ENCODE peak calls at places on chromosomes 5 and 9, in seven cellular contexts. C is kidney epithelial cell, E is RWPE1, Y is fibroblast of mammary gland, G is B cell, X is HL-60, B is WTC11. T is an unnamed sample.
A peak's percentile ranks its signal among the peaks of the same experiment; 100 is the strongest.

GRCh38 chr9:2729721-2730120 is 12.4 kb downstream of the KCNV2 start:
- DNase-seq in B (no peak), X (no peak), Y (peak; percentile 47), C (no peak), E (no peak), G (no peak), T (no peak)

GRCh38 chr5:104048231-104048630 is 485.6 kb upstream of the NUDT12 start:
- DNase-seq in B (no peak), X (no peak), C (no peak), G (no peak), Y (no peak), E (no peak), T (no peak)

GRCh38 chr9:114308361-114308950 is 14.4 kb upstream of the ORM1 start:
- DNase-seq in E (no peak), Y (no peak), B (no peak), X (no peak), C (no peak), G (no peak), T (no peak)

GRCh38 chr9:81052846-81053245 is 636.5 kb downstream of the TLE1 start:
- DNase-seq in Y (peak; percentile 68), G (no peak), B (no peak), E (peak; percentile 33), C (no peak), X (no peak), T (no peak)

GRCh38 chr9:673264-673965 is 168.1 kb upstream of the DMRT1 start:
- DNase-seq in B (no peak), G (no peak), Y (no peak), C (no peak), X (no peak), E (peak; percentile 34), T (no peak)

GRCh38 chr5:80659111-80659510 is 4.3 kb upstream of the DHFR start:
- DNase-seq in E (no peak), C (no peak), G (no peak), Y (peak; percentile 53), X (no peak), B (no peak), T (no peak)

GRCh38 chr9:89550516-89550915 is 52.6 kb upstream of the SEMA4D start:
- DNase-seq in E (no peak), C (no peak), B (no peak), X (no peak), G (no peak), Y (no peak), T (no peak)

GRCh38 chr9:92666912-92667532 is 2.9 kb downstream of the IPPK start:
- DNase-seq in G (no peak), Y (no peak), B (no peak), C (no peak), E (no peak), X (no peak), T (no peak)

GRCh38 chr5:100758306-100758705 is 144.8 kb downstream of the ST8SIA4 start:
- DNase-seq in C (no peak), B (no peak), G (no peak), E (no peak), Y (no peak), X (no peak), T (no peak)

GRCh38 chr9:137095664-137096517 is 9.1 kb downstream of the MAN1B1 start:
- DNase-seq in X (no peak), B (no peak), E (no peak), C (no peak), Y (no peak), G (peak; percentile 56), T (no peak)

GRCh38 chr9:3385871-3386270 is 139.9 kb downstream of the RFX3 start:
- DNase-seq in B (no peak), E (no peak), G (no peak), C (no peak), Y (no peak), X (no peak), T (no peak)

GRCh38 chr9:36980148-36980974 is 53.7 kb downstream of the PAX5 start:
- DNase-seq in Y (no peak), C (no peak), G (no peak), E (peak; percentile 73), X (peak; percentile 11), B (peak; percentile 75), T (no peak)

GRCh38 chr9:89483592-89484474 is 14.1 kb downstream of the SEMA4D start:
- DNase-seq in C (no peak), G (peak; percentile 83), E (no peak), B (no peak), X (peak; percentile 49), Y (no peak), T (no peak)

GRCh38 chr9:115739096-115739875 is 414.3 kb upstream of the PAPPA start:
- DNase-seq in E (no peak), Y (peak; percentile 54), X (no peak), C (no peak), G (no peak), B (no peak), T (no peak)

GRCh38 chr5:110916373-110917049 is 155.0 kb upstream of the TSLP start:
- DNase-seq in Y (peak; percentile 90), X (no peak), G (no peak), C (peak; percentile 54), E (peak; percentile 80), B (no peak), T (no peak)

GRCh38 chr5:143586781-143587362 is 183.4 kb upstream of the NR3C1 start:
- DNase-seq in X (no peak), E (no peak), Y (no peak), G (no peak), B (no peak), C (no peak), T (no peak)

GRCh38 chr5:167944121-167944858 is 347.2 kb upstream of the WWC1 start:
- DNase-seq in Y (no peak), C (no peak), E (no peak), X (no peak), B (no peak), G (no peak), T (no peak)

GRCh38 chr9:16396389-16396788 is 474.1 kb downstream of the BNC2 start:
- DNase-seq in Y (peak; percentile 93), X (no peak), G (no peak), C (no peak), B (no peak), E (no peak), T (no peak)

GRCh38 chr9:126016579-126017290 is 269.6 kb downstream of the PBX3 start:
- DNase-seq in Y (no peak), X (no peak), G (no peak), B (no peak), E (no peak), C (no peak), T (no peak)

GRCh38 chr9:78691531-78691930 is 394.6 kb downstream of the PSAT1 start:
- DNase-seq in Y (peak; percentile 20), B (no peak), C (no peak), X (no peak), E (no peak), G (no peak), T (no peak)

GRCh38 chr5:139147743-139148079 is 50.5 kb downstream of the SIL1 start:
- DNase-seq in G (no peak), E (peak; percentile 54), C (no peak), X (no peak), B (no peak), Y (peak; percentile 72), T (no peak)

GRCh38 chr5:180605554-180606214 is 14.4 kb upstream of the SCGB3A1 start:
- DNase-seq in C (no peak), G (no peak), B (peak; percentile 78), X (peak; percentile 60), E (peak; percentile 60), Y (peak; percentile 63), T (peak; percentile 59)

GRCh38 chr5:108876451-108876850 is 128.8 kb downstream of the FER start:
- DNase-seq in X (no peak), C (no peak), E (no peak), Y (peak; percentile 5), B (no peak), G (no peak), T (no peak)

GRCh38 chr9:17782750-17783149 is 203.9 kb downstream of the SH3GL2 start:
- DNase-seq in C (no peak), E (no peak), B (no peak), X (no peak), Y (no peak), G (no peak), T (no peak)
- TF ChIP-seq CTCF in C (no peak), E (no peak), B (no peak), X (no peak), Y (no peak), G (no peak), T (no peak)

DNA sequence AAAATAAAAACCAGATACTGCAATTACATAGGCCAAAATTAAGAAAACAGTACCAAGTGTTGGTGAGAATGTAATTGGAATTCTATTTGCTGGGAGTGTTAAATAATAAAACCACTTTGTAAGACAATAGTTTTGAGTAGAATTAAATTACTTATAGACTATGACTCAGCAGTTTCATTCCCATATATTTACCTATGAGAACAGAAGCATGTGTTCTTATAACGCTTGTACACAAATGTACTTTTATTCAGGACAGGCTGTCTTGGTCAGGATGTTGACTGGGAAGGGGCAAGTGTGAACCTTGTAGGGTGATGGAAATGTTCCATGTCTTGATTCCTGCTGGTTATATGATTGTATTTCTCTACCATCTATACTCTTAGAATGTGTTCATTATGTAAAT is 56.3 kb downstream of the ERBIN start:
- DNase-seq in B (no peak), E (no peak), Y (no peak), G (no peak), X (no peak), C (no peak), T (no peak)
- TF ChIP-seq CTCF in B (no peak), E (no peak), Y (no peak), G (no peak), X (no peak), C (no peak), T (no peak)

DNA sequence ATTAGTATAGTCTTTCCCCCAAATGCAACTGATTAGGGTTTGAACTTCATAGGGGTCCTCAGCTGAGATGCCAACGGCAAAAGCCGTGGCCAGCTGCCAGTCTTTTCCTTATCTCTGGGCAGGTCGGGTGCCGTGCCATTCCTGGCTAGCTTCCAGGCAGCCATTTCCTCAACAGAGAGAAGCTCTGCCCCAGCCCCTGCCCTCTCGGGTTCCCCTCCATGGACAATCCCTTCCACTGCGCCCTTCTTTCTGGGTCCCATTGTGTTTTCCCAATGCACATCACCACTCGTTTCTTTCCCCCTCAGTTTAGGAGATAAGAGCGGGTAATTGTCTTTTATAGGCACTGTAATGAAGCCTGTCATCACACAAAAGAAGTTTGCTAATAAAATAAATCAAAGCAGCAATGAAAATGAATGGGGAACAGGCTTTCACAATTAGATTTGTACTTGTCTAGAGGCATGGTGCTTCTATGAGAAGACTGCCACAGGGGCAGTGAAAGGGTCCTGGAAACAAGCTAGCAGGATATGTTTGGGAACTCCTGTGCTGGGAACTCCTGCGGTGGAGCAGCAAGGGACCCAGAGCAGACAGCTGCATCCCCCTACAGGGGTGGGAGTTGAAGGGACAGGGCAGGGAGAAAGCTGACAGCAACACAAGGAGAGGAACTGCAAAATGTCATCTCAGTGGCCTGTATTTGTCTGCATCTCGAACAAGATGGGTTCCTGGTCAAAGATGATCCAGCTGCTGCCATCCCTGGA is 48.0 kb upstream of the SAP30L start:
- DNase-seq in G (no peak), E (no peak), X (no peak), B (no peak), C (no peak), Y (no peak), T (no peak)
- TF ChIP-seq CTCF in G (no peak), E (no peak), X (no peak), B (no peak), C (no peak), Y (no peak), T (no peak)

DNA sequence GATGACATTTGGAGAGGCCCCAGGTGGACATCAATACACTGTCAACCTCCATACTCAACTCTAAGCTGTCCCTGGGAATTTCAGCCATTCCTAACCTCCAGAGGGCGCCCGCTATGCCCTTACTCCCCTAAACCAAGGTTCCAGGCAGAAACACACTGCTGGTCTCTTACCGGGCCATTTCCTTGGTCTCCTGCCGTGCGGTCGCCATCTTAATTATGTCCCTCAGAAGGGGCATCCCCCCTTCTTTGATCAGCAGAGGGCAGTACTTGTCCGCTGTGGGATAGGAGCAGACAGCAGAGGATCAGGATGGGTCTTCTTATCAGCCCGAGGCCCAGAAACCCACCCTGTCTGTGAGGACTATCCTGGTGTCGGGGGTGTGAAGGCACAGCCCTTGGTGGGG is 9.3 kb upstream of the ZDHHC12 start:
- DNase-seq in B (peak; percentile 95), E (peak; percentile 77), C (peak; percentile 72), Y (peak; percentile 79), X (peak; percentile 91), G (no peak), T (peak; percentile 85)
- TF ChIP-seq CTCF in B (peak; percentile 55), E (peak; percentile 97), C (peak; percentile 83), Y (peak; percentile 83), X (peak; percentile 45), G (peak; percentile 17), T (peak; percentile 62)